ENCODE peak calls at places on chromosomes 4 and X, in nine cellular contexts. E is RKO, A is AG09309, K is SW 1271, F is RPMI8226, Y is HCT116, R is activated T-cell treated with anti-CD3 and anti-CD28 coated beads for 4 hours, G is T-helper 2 cell, O is foreskin melanocyte. H is an unnamed sample.

GRCh38 chrX:121851033-121851432 is 803.6 kb downstream of the GLUD2 start:
- DNase-seq in G (no peak), F (no peak), O (no peak), E (peak), Y (no peak), R (no peak), K (no peak), A (no peak), H (no peak)

GRCh38 chrX:112668476-112669404 is 11.0 kb downstream of the LHFPL1 start:
- DNase-seq in A (no peak), G (no peak), E (no peak), K (no peak), Y (no peak), O (no peak), R (no peak), F (peak), H (no peak)

GRCh38 chrX:112048707-112049106 is 33.9 kb downstream of the TRPC5 start:
- DNase-seq in F (no peak), G (no peak), K (no peak), E (no peak), R (no peak), Y (no peak), O (no peak), A (no peak), H (no peak)

GRCh38 chr4:53273726-53274125 is 92.1 kb downstream of the SCFD2 start:
- DNase-seq in R (no peak), O (no peak), F (no peak), E (no peak), G (no peak), K (no peak), A (peak), Y (no peak), H (no peak)

GRCh38 chr4:48780867-48781219 is 764 bp upstream of the FRYL start:
- DNase-seq in K (no peak), G (no peak), O (no peak), Y (no peak), F (peak), E (peak), A (no peak), R (peak), H (no peak)

GRCh38 chr4:1285790-1286553 is 3.7 kb upstream of the MAEA start:
- DNase-seq in K (no peak), F (peak), A (no peak), G (no peak), R (no peak), Y (no peak), O (no peak), E (peak), H (no peak)

GRCh38 chr4:108762559-108763225 is at the start of gene ETNPPL:
- DNase-seq in A (no peak), K (no peak), Y (no peak), E (no peak), O (peak), R (no peak), F (no peak), G (no peak), H (no peak)

GRCh38 chrX:8849462-8849861 is 48.3 kb upstream of the FAM9A start:
- DNase-seq in A (no peak), K (no peak), G (no peak), R (no peak), Y (no peak), O (no peak), F (no peak), E (no peak), H (no peak)

GRCh38 chr4:74202062-74202586 is 44.2 kb downstream of the MTHFD2L start:
- DNase-seq in A (no peak), K (no peak), O (no peak), F (no peak), G (no peak), Y (no peak), R (no peak), E (no peak), H (no peak)

GRCh38 chrX:56763556-56764152 is 34.6 kb downstream of the NBDY start:
- DNase-seq in A (no peak), R (no peak), O (no peak), E (peak), G (no peak), Y (no peak), K (no peak), F (no peak), H (no peak)

GRCh38 chrX:26558719-26559386 is 342.9 kb downstream of the MAGEB5 start:
- DNase-seq in A (no peak), F (no peak), Y (no peak), R (no peak), E (no peak), O (no peak), G (no peak), K (no peak), H (no peak)

GRCh38 chrX:134734343-134735001 is 76.2 kb upstream of the PLAC1 start:
- DNase-seq in K (no peak), Y (no peak), G (no peak), R (no peak), O (no peak), F (no peak), E (no peak), A (peak), H (no peak)

GRCh38 chrX:73930300-73930699 is 367.3 kb downstream of the CHIC1 start:
- DNase-seq in A (no peak), E (peak), R (no peak), G (no peak), K (no peak), Y (no peak), F (no peak), O (no peak), H (no peak)

GRCh38 chrX:128975716-128976115 is 547.6 kb downstream of the SMARCA1 start:
- DNase-seq in G (no peak), K (no peak), Y (no peak), A (no peak), O (no peak), F (peak), R (no peak), E (peak), H (peak)

GRCh38 chrX:115324194-115324593 is 34.7 kb downstream of the LUZP4 start:
- DNase-seq in F (no peak), K (no peak), O (no peak), E (no peak), A (no peak), Y (no peak), R (no peak), G (no peak), H (no peak)

GRCh38 chr4:159317203-159317602 is 214.3 kb downstream of the RAPGEF2 start:
- DNase-seq in O (no peak), A (no peak), K (no peak), G (no peak), F (no peak), R (no peak), E (no peak), Y (no peak), H (no peak)

H was measured in Panc1.